ENCODE peak calls at places on chromosomes 6 and 20, in six cellular contexts. One of them, this sample, is unnamed. For H3K4me1, the result is how much of the 10 kb centered on the place peaks cover.

GRCh38 chr6:71392286-71392685 is 103.7 kb downstream of the OGFRL1 start:
- DNase-seq in astrocyte: no peak
- DNase-seq in IMR-90: peak
- DNase-seq in heart left ventricle: no peak
- DNase-seq in Panc1: no peak
- DNase-seq in tibial nerve: no peak
- DNase-seq in this sample: no peak

GRCh38 chr6:129364037-129364436 is 345.9 kb downstream of the ARHGAP18 start:
- DNase-seq in astrocyte: no peak
- DNase-seq in IMR-90: no peak
- DNase-seq in heart left ventricle: no peak
- DNase-seq in Panc1: no peak
- DNase-seq in tibial nerve: no peak
- DNase-seq in this sample: no peak

GRCh38 chr20:40632346-40632976 is 56.6 kb downstream of the MAFB start:
- DNase-seq in astrocyte: no peak
- DNase-seq in IMR-90: no peak
- DNase-seq in heart left ventricle: no peak
- DNase-seq in Panc1: no peak
- DNase-seq in tibial nerve: no peak
- DNase-seq in this sample: peak

GRCh38 chr20:49115565-49115964 is 69.5 kb downstream of the CSE1L start:
- DNase-seq in astrocyte: peak
- DNase-seq in IMR-90: peak
- DNase-seq in heart left ventricle: no peak
- DNase-seq in Panc1: no peak
- DNase-seq in tibial nerve: no peak
- DNase-seq in this sample: no peak

GRCh38 chr6:125711013-125711675 is 38.3 kb upstream of the HEY2 start:
- DNase-seq in astrocyte: no peak
- DNase-seq in IMR-90: no peak
- DNase-seq in heart left ventricle: no peak
- DNase-seq in Panc1: no peak
- DNase-seq in tibial nerve: no peak
- DNase-seq in this sample: no peak

GRCh38 chr6:127381384-127381783 is 38.0 kb upstream of the ECHDC1 start:
- DNase-seq in astrocyte: no peak
- DNase-seq in IMR-90: no peak
- DNase-seq in heart left ventricle: no peak
- DNase-seq in Panc1: no peak
- DNase-seq in tibial nerve: no peak
- DNase-seq in this sample: no peak

GRCh38 chr6:34476462-34476861 is 10.6 kb downstream of the PACSIN1 start:
- DNase-seq in astrocyte: no peak
- DNase-seq in IMR-90: no peak
- DNase-seq in heart left ventricle: no peak
- DNase-seq in Panc1: no peak
- DNase-seq in tibial nerve: no peak
- DNase-seq in this sample: no peak

GRCh38 chr6:30325873-30326445 is 768 bp upstream of the TRIM39 start:
- DNase-seq in astrocyte: peak
- DNase-seq in IMR-90: no peak
- DNase-seq in heart left ventricle: peak
- DNase-seq in Panc1: peak
- DNase-seq in tibial nerve: no peak
- DNase-seq in this sample: peak

GRCh38 chr20:51985013-51985415 is 182.7 kb upstream of the SALL4 start:
- DNase-seq in astrocyte: peak
- DNase-seq in IMR-90: peak
- DNase-seq in heart left ventricle: no peak
- DNase-seq in Panc1: peak
- DNase-seq in tibial nerve: no peak
- DNase-seq in this sample: no peak

GRCh38 chr6:72403413-72403812 is 218.5 kb upstream of the KCNQ5 start:
- DNase-seq in astrocyte: no peak
- DNase-seq in IMR-90: no peak
- DNase-seq in heart left ventricle: no peak
- DNase-seq in Panc1: no peak
- DNase-seq in tibial nerve: no peak
- DNase-seq in this sample: no peak

GRCh38 chr6:127391019-127391974 is 47.9 kb upstream of the ECHDC1 start:
- DNase-seq in astrocyte: no peak
- DNase-seq in IMR-90: no peak
- DNase-seq in heart left ventricle: no peak
- DNase-seq in Panc1: no peak
- DNase-seq in tibial nerve: no peak
- DNase-seq in this sample: no peak

GRCh38 chr6:148509152-148509571 is 166.5 kb downstream of the SASH1 start:
- DNase-seq in astrocyte: peak
- DNase-seq in IMR-90: peak
- DNase-seq in heart left ventricle: no peak
- DNase-seq in Panc1: no peak
- DNase-seq in tibial nerve: no peak
- DNase-seq in this sample: no peak

GRCh38 chr6:28943557-28944411 is 20.0 kb upstream of the TRIM27 start:
- DNase-seq in astrocyte: peak
- DNase-seq in IMR-90: peak
- DNase-seq in heart left ventricle: peak
- DNase-seq in Panc1: no peak
- DNase-seq in tibial nerve: peak
- DNase-seq in this sample: peak

GRCh38 chr6:155132617-155133016 is 131.2 kb upstream of the CLDN20 start:
- DNase-seq in astrocyte: no peak
- DNase-seq in IMR-90: no peak
- DNase-seq in heart left ventricle: no peak
- DNase-seq in Panc1: no peak
- DNase-seq in tibial nerve: no peak
- DNase-seq in this sample: no peak

GRCh38 chr6:132812255-132812732 is 2.1 kb upstream of the RPS12 start:
- DNase-seq in astrocyte: peak
- DNase-seq in IMR-90: peak
- DNase-seq in heart left ventricle: no peak
- DNase-seq in Panc1: no peak
- DNase-seq in tibial nerve: no peak
- DNase-seq in this sample: no peak

GRCh38 chr6:52533491-52533890 is 43.4 kb downstream of the TRAM2 start:
- DNase-seq in astrocyte: no peak
- DNase-seq in IMR-90: no peak
- DNase-seq in heart left ventricle: no peak
- DNase-seq in Panc1: no peak
- DNase-seq in tibial nerve: no peak
- DNase-seq in this sample: no peak

GRCh38 chr6:29926795-29927427 is 15.4 kb upstream of the HLA-A start:
- DNase-seq in astrocyte: no peak
- DNase-seq in IMR-90: peak
- DNase-seq in heart left ventricle: peak
- DNase-seq in Panc1: no peak
- DNase-seq in tibial nerve: peak
- DNase-seq in this sample: peak

GRCh38 chr20:8388146-8388545 is 256.1 kb downstream of the PLCB1 start:
- DNase-seq in astrocyte: peak
- DNase-seq in IMR-90: peak
- DNase-seq in heart left ventricle: no peak
- DNase-seq in Panc1: no peak
- DNase-seq in tibial nerve: no peak
- DNase-seq in this sample: no peak

GRCh38 chr20:59455392-59456341 is 148.7 kb upstream of the PHACTR3 start:
- DNase-seq in astrocyte: no peak
- DNase-seq in IMR-90: peak
- DNase-seq in heart left ventricle: peak
- DNase-seq in Panc1: no peak
- DNase-seq in tibial nerve: no peak
- DNase-seq in this sample: peak

GRCh38 chr6:139423037-139423698 is 48.7 kb upstream of the CITED2 start:
- DNase-seq in astrocyte: no peak
- DNase-seq in IMR-90: no peak
- DNase-seq in heart left ventricle: no peak
- DNase-seq in Panc1: no peak
- DNase-seq in tibial nerve: no peak
- DNase-seq in this sample: no peak

GRCh38 chr20:61973515-61974356 is 91.9 kb downstream of the TAF4 start:
- DNase-seq in astrocyte: no peak
- DNase-seq in IMR-90: no peak
- DNase-seq in heart left ventricle: no peak
- DNase-seq in Panc1: no peak
- DNase-seq in tibial nerve: no peak
- DNase-seq in this sample: no peak

GRCh38 chr6:148565931-148566663 is 180.7 kb upstream of the UST start:
- DNase-seq in astrocyte: peak
- DNase-seq in IMR-90: peak
- DNase-seq in heart left ventricle: peak
- DNase-seq in Panc1: no peak
- DNase-seq in tibial nerve: no peak
- DNase-seq in this sample: no peak

GRCh38 chr20:4326194-4327065 is 311.1 kb upstream of the RNF24 start:
- DNase-seq in astrocyte: no peak
- DNase-seq in IMR-90: peak
- DNase-seq in heart left ventricle: no peak
- DNase-seq in Panc1: no peak
- DNase-seq in tibial nerve: no peak
- DNase-seq in this sample: peak

DNA sequence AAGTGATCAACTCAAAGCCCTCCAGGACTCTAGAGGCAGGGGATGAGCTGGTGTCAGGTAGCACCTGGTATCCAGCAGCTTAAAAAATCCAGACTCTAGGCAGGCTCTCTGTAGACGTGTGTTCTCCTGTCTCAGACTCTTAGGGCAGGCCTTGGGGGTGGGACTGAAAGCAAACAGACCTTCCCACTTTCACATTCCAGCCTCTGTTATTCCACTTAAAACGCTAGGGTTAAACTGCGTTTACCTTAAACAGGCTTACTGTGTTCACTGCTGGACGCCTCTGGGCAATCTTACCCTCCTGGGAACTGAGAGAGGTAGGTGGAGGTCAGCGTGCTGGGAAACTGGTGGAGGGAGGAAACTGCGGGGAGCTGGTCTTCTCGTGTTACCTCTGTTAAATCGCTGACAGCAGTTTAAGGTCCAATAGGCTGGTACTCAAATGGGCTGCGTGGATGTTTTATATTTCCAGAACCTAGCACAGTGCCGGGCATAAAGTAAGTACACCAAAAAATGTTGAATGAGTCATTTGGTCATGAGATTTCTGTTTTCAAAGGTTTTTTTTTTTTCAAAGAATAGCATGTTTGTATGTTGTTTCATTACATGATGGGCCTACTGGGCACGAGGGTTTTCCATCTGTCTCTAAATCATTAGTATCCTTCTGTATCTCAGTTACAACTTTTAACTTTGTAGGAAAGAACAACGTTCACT is at the start of gene GCNT2:
- DNase-seq in astrocyte: peak
- DNase-seq in IMR-90: peak
- DNase-seq in heart left ventricle: peak
- DNase-seq in Panc1: peak
- DNase-seq in tibial nerve: no peak
- DNase-seq in this sample: peak
- H3K4me3 ChIP-seq in astrocyte: no peak
- H3K4me3 ChIP-seq in IMR-90: no peak
- H3K4me3 ChIP-seq in heart left ventricle: peak
- H3K4me3 ChIP-seq in Panc1: peak
- H3K4me3 ChIP-seq in tibial nerve: no peak
- H3K4me3 ChIP-seq in this sample: peak

GRCh38 chr20:32207626-32208498 is at the start of the genes PLAGL2 and POFUT1:
- DNase-seq in astrocyte: peak
- DNase-seq in IMR-90: peak
- DNase-seq in heart left ventricle: peak
- DNase-seq in Panc1: peak
- DNase-seq in tibial nerve: peak
- DNase-seq in this sample: peak
- H3K4me1 ChIP-seq in astrocyte: under half
- H3K4me1 ChIP-seq in IMR-90: under half
- H3K4me1 ChIP-seq in heart left ventricle: half or more
- H3K4me1 ChIP-seq in Panc1: under half
- H3K4me1 ChIP-seq in tibial nerve: half or more
- H3K4me1 ChIP-seq in this sample: under half

GRCh38 chr6:13299403-13299821 is 28.9 kb downstream of the TBC1D7 start:
- DNase-seq in astrocyte: no peak
- DNase-seq in IMR-90: no peak
- DNase-seq in heart left ventricle: no peak
- DNase-seq in Panc1: no peak
- DNase-seq in tibial nerve: no peak
- DNase-seq in this sample: no peak

GRCh38 chr6:13302291-13302690 is 26.0 kb downstream of the TBC1D7 start:
- DNase-seq in astrocyte: no peak
- DNase-seq in IMR-90: no peak
- DNase-seq in heart left ventricle: no peak
- DNase-seq in Panc1: no peak
- DNase-seq in tibial nerve: no peak
- DNase-seq in this sample: no peak

GRCh38 chr6:13299909-13300308 is 28.4 kb downstream of the TBC1D7 start:
- DNase-seq in astrocyte: no peak
- DNase-seq in IMR-90: no peak
- DNase-seq in heart left ventricle: no peak
- DNase-seq in Panc1: no peak
- DNase-seq in tibial nerve: no peak
- DNase-seq in this sample: no peak

GRCh38 chr6:13302751-13303667 is 25.3 kb downstream of the TBC1D7 start:
- DNase-seq in astrocyte: peak
- DNase-seq in IMR-90: peak
- DNase-seq in heart left ventricle: peak
- DNase-seq in Panc1: peak
- DNase-seq in tibial nerve: no peak
- DNase-seq in this sample: no peak

DNA sequence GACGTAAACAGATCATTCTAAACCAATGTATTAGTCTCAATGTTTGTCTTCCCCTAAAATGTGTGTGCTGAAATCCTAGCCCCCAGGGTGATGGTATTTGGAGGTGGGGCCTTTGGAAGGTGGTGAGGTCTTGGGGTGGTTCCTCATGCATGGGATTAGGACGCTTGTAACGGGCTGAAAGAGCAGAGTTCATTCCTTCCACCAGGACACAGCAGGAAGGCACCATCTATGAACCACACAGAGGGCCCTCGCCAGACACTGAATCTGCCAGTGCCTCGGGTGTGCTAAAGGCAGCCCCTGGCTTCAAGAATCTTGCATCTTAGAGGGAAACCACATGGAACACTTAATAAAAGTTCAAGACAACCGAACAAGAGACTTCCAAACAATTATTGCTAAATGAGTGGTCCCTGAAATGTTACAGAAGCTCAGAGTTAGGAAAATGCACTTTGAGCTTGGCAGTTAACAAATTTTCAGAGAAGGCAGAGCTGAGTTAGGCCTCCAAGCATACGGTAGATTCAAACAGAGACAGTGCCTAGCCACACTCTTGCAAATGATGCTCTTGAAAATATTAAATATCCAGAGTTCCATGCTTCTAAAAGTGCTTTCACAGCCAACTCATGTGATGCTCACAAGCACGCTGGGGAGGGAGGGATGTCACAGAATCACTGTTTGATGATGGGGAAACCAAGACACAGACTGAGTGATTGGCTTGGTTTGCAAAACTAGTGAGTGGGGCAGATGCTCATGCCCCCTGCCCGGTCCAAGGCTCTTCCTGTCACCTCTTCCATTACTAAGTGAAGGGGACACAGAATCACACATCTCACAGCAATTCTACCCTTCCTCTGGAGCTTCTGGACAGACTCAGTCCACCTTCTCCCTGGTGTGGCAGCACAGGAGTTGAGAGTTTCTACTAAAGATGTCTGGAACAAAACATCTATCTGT is 27.4 kb downstream of the TBC1D7 start:
- DNase-seq in astrocyte: no peak
- DNase-seq in IMR-90: no peak
- DNase-seq in heart left ventricle: no peak
- DNase-seq in Panc1: no peak
- DNase-seq in tibial nerve: no peak
- DNase-seq in this sample: no peak
- TF ChIP-seq CTCF in astrocyte: no peak
- TF ChIP-seq CTCF in IMR-90: no peak
- TF ChIP-seq CTCF in heart left ventricle: no peak
- TF ChIP-seq CTCF in Panc1: no peak
- TF ChIP-seq CTCF in tibial nerve: no peak
- TF ChIP-seq CTCF in this sample: no peak

GRCh38 chr6:134436950-134437349 is 119.0 kb upstream of the SGK1 start:
- DNase-seq in astrocyte: peak
- DNase-seq in IMR-90: peak
- DNase-seq in heart left ventricle: no peak
- DNase-seq in Panc1: no peak
- DNase-seq in tibial nerve: no peak
- DNase-seq in this sample: no peak
- H3K4me3 ChIP-seq in astrocyte: no peak
- H3K4me3 ChIP-seq in IMR-90: no peak
- H3K4me3 ChIP-seq in heart left ventricle: no peak
- H3K4me3 ChIP-seq in Panc1: no peak
- H3K4me3 ChIP-seq in tibial nerve: no peak
- H3K4me3 ChIP-seq in this sample: no peak

This sample was measured in Caco-2.